ENCODE peak calls at places on chromosomes 5 and 9, in nine cellular contexts. L, P, S, C, O, D, X, F and Q are unnamed samples.
A peak's percentile ranks its signal among the peaks of the same experiment; 100 is the strongest.

GRCh38 chr9:128771094-128771721 is 519 bp downstream of the ZER1 start:
- DNase-seq in L (no peak), P (no peak), S (no peak), C (no peak), O (no peak), D (peak; percentile 20), X (no peak), F (peak; percentile 40), Q (peak; percentile 81)

GRCh38 chr5:57501414-57502321 is 19.1 kb upstream of the ACTBL2 start:
- DNase-seq in L (no peak), P (no peak), S (no peak), C (no peak), O (no peak), D (no peak), X (no peak), F (no peak), Q (no peak)

GRCh38 chr9:116096853-116097252 is 56.7 kb upstream of the PAPPA start:
- DNase-seq in L (no peak), P (no peak), S (no peak), C (no peak), O (no peak), D (no peak), X (no peak), F (no peak), Q (no peak)

GRCh38 chr5:141945511-141946024 is 12.4 kb downstream of the PCDH12 start:
- DNase-seq in L (no peak), P (no peak), S (no peak), C (no peak), O (no peak), D (no peak), X (no peak), F (peak; percentile 41), Q (no peak)

GRCh38 chr9:22010881-22011625 is 1.9 kb upstream of the CDKN2B start:
- DNase-seq in L (no peak), P (no peak), S (no peak), C (no peak), O (no peak), D (no peak), X (no peak), F (no peak), Q (peak; percentile 80)

GRCh38 chr5:67610191-67610912 is 413.8 kb upstream of the CD180 start:
- DNase-seq in L (no peak), P (no peak), S (no peak), C (no peak), O (no peak), D (no peak), X (no peak), F (no peak), Q (no peak)

GRCh38 chr5:143065996-143066522 is 295.9 kb downstream of the ARHGAP26 start:
- DNase-seq in L (no peak), P (no peak), S (no peak), C (no peak), O (no peak), D (no peak), X (no peak), F (no peak), Q (no peak)

GRCh38 chr5:147075187-147075586 is 159.6 kb upstream of the STK32A start:
- DNase-seq in L (no peak), P (no peak), S (no peak), C (no peak), O (no peak), D (no peak), X (no peak), F (no peak), Q (no peak)

GRCh38 chr5:88118179-88118578 is 150.5 kb downstream of the TMEM161B start:
- DNase-seq in L (no peak), P (no peak), S (no peak), C (no peak), O (no peak), D (no peak), X (no peak), F (no peak), Q (no peak)

GRCh38 chr9:124392254-124392653 is 23.0 kb downstream of the PSMB7 start:
- DNase-seq in L (no peak), P (no peak), S (no peak), C (no peak), O (no peak), D (no peak), X (no peak), F (no peak), Q (no peak)
- TF ChIP-seq POLR2A in L (no peak), P (no peak), S (no peak), C (no peak), O (no peak), D (no peak), X (no peak), F (no peak), Q (no peak)

GRCh38 chr9:70130266-70130665 is 86.6 kb downstream of the MAMDC2 start:
- DNase-seq in L (no peak), P (no peak), S (no peak), C (no peak), O (no peak), D (no peak), X (no peak), F (no peak), Q (no peak)

GRCh38 chr9:70125621-70126020 is 82.0 kb downstream of the MAMDC2 start:
- DNase-seq in L (no peak), P (no peak), S (no peak), C (no peak), O (no peak), D (no peak), X (no peak), F (no peak), Q (no peak)

GRCh38 chr9:70127036-70127435 is 83.4 kb downstream of the MAMDC2 start:
- DNase-seq in L (no peak), P (no peak), S (no peak), C (no peak), O (no peak), D (no peak), X (no peak), F (no peak), Q (no peak)

GRCh38 chr9:70131296-70131695 is 87.6 kb downstream of the MAMDC2 start:
- DNase-seq in L (no peak), P (no peak), S (no peak), C (no peak), O (no peak), D (no peak), X (no peak), F (no peak), Q (no peak)

GRCh38 chr9:70127540-70128416 is 84.1 kb downstream of the MAMDC2 start:
- DNase-seq in L (no peak), P (no peak), S (no peak), C (no peak), O (no peak), D (no peak), X (no peak), F (no peak), Q (no peak)
- TF ChIP-seq POLR2A in L (no peak), P (no peak), S (no peak), C (no peak), O (no peak), D (no peak), X (no peak), F (no peak), Q (no peak)

GRCh38 chr5:34706084-34706483 is 50.0 kb downstream of the RAI14 start:
- DNase-seq in L (no peak), P (no peak), S (no peak), C (no peak), O (no peak), D (no peak), X (no peak), F (no peak), Q (no peak)

GRCh38 chr5:34712565-34712964 is 56.4 kb downstream of the RAI14 start:
- DNase-seq in L (no peak), P (no peak), S (no peak), C (no peak), O (no peak), D (no peak), X (no peak), F (no peak), Q (no peak)

GRCh38 chr5:34709861-34710673 is 53.9 kb downstream of the RAI14 start:
- DNase-seq in L (no peak), P (no peak), S (no peak), C (no peak), O (no peak), D (no peak), X (no peak), F (no peak), Q (no peak)

GRCh38 chr5:34707451-34708107 is 51.5 kb downstream of the RAI14 start:
- DNase-seq in L (no peak), P (no peak), S (no peak), C (no peak), O (no peak), D (no peak), X (no peak), F (no peak), Q (no peak)

GRCh38 chr5:34708777-34709176 is 52.6 kb downstream of the RAI14 start:
- DNase-seq in L (no peak), P (no peak), S (no peak), C (no peak), O (no peak), D (no peak), X (no peak), F (no peak), Q (no peak)
- TF ChIP-seq POLR2A in L (no peak), P (no peak), S (no peak), C (no peak), O (no peak), D (no peak), X (no peak), F (no peak), Q (no peak)

DNA sequence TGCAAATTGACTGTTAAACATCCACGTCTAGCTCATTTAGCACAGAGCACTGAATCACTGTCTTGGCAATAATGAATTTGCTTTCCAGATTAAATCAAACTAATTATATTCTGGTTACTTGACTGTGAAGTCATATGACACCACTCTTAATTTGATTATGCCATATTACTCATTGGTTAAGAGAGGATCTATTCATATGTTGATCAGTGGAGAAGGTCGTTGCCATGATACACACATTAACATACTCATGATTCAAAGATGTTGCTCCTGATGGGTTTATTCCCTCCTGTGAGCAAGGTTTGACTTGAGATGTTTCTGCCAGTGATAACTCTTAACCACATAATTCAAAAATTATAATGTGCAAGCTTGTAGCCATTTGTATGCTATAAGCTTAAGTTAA is 644.6 kb downstream of the EFNA5 start:
- DNase-seq in L (no peak), P (no peak), S (no peak), C (no peak), O (no peak), D (no peak), X (no peak), F (no peak), Q (no peak)
- TF ChIP-seq POLR2A in L (no peak), P (no peak), S (no peak), C (no peak), O (no peak), D (no peak), X (no peak), F (no peak), Q (no peak)

DNA sequence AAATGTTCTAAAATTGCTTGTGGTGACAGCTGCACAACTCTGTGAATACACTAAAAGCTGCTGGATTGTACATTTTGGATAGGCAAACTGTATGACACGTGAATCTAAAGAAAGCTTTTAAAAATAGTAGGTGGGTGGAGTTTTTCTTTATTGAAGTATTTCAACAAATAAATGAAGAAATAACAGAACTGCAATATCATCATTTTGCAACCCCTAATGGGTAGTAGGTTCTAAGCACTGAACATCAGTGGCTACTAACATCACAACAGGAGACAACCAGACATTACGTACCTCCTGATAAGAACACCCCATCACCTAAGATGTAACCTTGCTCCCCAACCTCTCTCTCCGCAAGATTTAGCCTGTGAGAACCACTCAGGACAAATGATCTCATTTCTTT is 38.6 kb downstream of the EPB41L4B start:
- DNase-seq in L (no peak), P (no peak), S (no peak), C (no peak), O (no peak), D (no peak), X (no peak), F (no peak), Q (no peak)
- TF ChIP-seq POLR2A in L (no peak), P (no peak), S (no peak), C (no peak), O (no peak), D (no peak), X (no peak), F (no peak), Q (no peak)